ENCODE peak calls at places on chromosome 5, in ten cellular contexts. One of them, this sample, is unnamed. For H3K4me1, the result is how much of the 10 kb centered on the place peaks cover.

GRCh38 chr5:150451594-150451993 is 2.1 kb upstream of the RPS14 start:
- DNase-seq in A673: no peak
- DNase-seq in small intestine: no peak
- DNase-seq in stomach: no peak
- DNase-seq in mesendoderm: no peak
- DNase-seq in uterus: no peak
- DNase-seq in IMR-90: no peak
- DNase-seq in A549: no peak
- DNase-seq in effector memory CD4-positive, alpha-beta T cell: no peak
- DNase-seq in trophoblast cell: no peak
- DNase-seq in this sample: no peak

GRCh38 chr5:38678079-38678478 is 121.6 kb upstream of the LIFR start:
- DNase-seq in A673: no peak
- DNase-seq in small intestine: no peak
- DNase-seq in stomach: no peak
- DNase-seq in mesendoderm: no peak
- DNase-seq in uterus: no peak
- DNase-seq in IMR-90: no peak
- DNase-seq in A549: no peak
- DNase-seq in effector memory CD4-positive, alpha-beta T cell: no peak
- DNase-seq in trophoblast cell: no peak
- DNase-seq in this sample: no peak

GRCh38 chr5:80255425-80255751 is 460 bp downstream of the SERINC5 start:
- DNase-seq in A673: peak
- DNase-seq in small intestine: peak
- DNase-seq in stomach: peak
- DNase-seq in mesendoderm: peak
- DNase-seq in uterus: peak
- DNase-seq in IMR-90: peak
- DNase-seq in A549: peak
- DNase-seq in effector memory CD4-positive, alpha-beta T cell: no peak
- DNase-seq in trophoblast cell: peak
- DNase-seq in this sample: peak

GRCh38 chr5:181189363-181189961 is 15.5 kb downstream of the TRIM7 start:
- DNase-seq in A673: peak
- DNase-seq in small intestine: peak
- DNase-seq in stomach: no peak
- DNase-seq in mesendoderm: no peak
- DNase-seq in uterus: no peak
- DNase-seq in IMR-90: peak
- DNase-seq in A549: no peak
- DNase-seq in effector memory CD4-positive, alpha-beta T cell: peak
- DNase-seq in trophoblast cell: no peak
- DNase-seq in this sample: peak

GRCh38 chr5:80082731-80083114 is 47.6 kb downstream of the THBS4 start:
- DNase-seq in A673: peak
- DNase-seq in small intestine: peak
- DNase-seq in stomach: peak
- DNase-seq in mesendoderm: peak
- DNase-seq in uterus: peak
- DNase-seq in IMR-90: peak
- DNase-seq in A549: peak
- DNase-seq in effector memory CD4-positive, alpha-beta T cell: no peak
- DNase-seq in trophoblast cell: peak
- DNase-seq in this sample: peak

GRCh38 chr5:157157492-157157891 is 8.6 kb downstream of the GARIN3 start:
- DNase-seq in A673: no peak
- DNase-seq in small intestine: no peak
- DNase-seq in stomach: no peak
- DNase-seq in mesendoderm: no peak
- DNase-seq in uterus: no peak
- DNase-seq in IMR-90: no peak
- DNase-seq in A549: no peak
- DNase-seq in effector memory CD4-positive, alpha-beta T cell: no peak
- DNase-seq in trophoblast cell: no peak
- DNase-seq in this sample: no peak

GRCh38 chr5:148376198-148376597 is 7.6 kb upstream of the FBXO38 start:
- DNase-seq in A673: no peak
- DNase-seq in small intestine: no peak
- DNase-seq in stomach: no peak
- DNase-seq in mesendoderm: peak
- DNase-seq in uterus: no peak
- DNase-seq in IMR-90: no peak
- DNase-seq in A549: no peak
- DNase-seq in effector memory CD4-positive, alpha-beta T cell: no peak
- DNase-seq in trophoblast cell: no peak
- DNase-seq in this sample: no peak

GRCh38 chr5:107505763-107506534 is 164.8 kb downstream of the EFNA5 start:
- DNase-seq in A673: no peak
- DNase-seq in small intestine: peak
- DNase-seq in stomach: no peak
- DNase-seq in mesendoderm: no peak
- DNase-seq in uterus: no peak
- DNase-seq in IMR-90: no peak
- DNase-seq in A549: peak
- DNase-seq in effector memory CD4-positive, alpha-beta T cell: no peak
- DNase-seq in trophoblast cell: no peak
- DNase-seq in this sample: no peak

GRCh38 chr5:103512506-103512905 is 50.1 kb downstream of the NUDT12 start:
- DNase-seq in A673: no peak
- DNase-seq in small intestine: no peak
- DNase-seq in stomach: no peak
- DNase-seq in mesendoderm: no peak
- DNase-seq in uterus: no peak
- DNase-seq in IMR-90: no peak
- DNase-seq in A549: no peak
- DNase-seq in effector memory CD4-positive, alpha-beta T cell: no peak
- DNase-seq in trophoblast cell: no peak
- DNase-seq in this sample: no peak

DNA sequence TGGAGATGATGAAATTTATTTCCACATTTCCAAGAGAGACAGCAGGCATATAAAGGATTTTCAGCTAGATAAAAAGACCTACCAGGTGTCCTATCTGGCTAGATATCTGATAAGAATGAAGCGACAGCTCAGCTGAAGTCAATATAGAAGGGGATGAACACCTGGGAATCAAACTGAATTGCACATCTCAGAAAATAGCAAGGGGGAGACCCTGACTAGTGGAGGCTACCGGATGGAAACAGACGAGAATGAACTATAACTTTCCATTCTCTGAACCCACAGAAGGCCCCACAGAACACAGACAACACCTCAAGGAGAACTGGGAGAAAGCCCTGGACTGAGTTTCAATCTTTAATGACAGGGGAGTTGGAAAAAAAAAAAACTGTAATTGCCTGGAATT is 51.1 kb downstream of the CPLANE1 start:
- DNase-seq in A673: no peak
- DNase-seq in small intestine: no peak
- DNase-seq in stomach: no peak
- DNase-seq in mesendoderm: peak
- DNase-seq in uterus: no peak
- DNase-seq in IMR-90: no peak
- DNase-seq in A549: no peak
- DNase-seq in effector memory CD4-positive, alpha-beta T cell: no peak
- DNase-seq in trophoblast cell: no peak
- DNase-seq in this sample: no peak
- H3K4me3 ChIP-seq in A673: no peak
- H3K4me3 ChIP-seq in small intestine: no peak
- H3K4me3 ChIP-seq in stomach: no peak
- H3K4me3 ChIP-seq in mesendoderm: no peak
- H3K4me3 ChIP-seq in uterus: no peak
- H3K4me3 ChIP-seq in IMR-90: no peak
- H3K4me3 ChIP-seq in A549: no peak
- H3K4me3 ChIP-seq in effector memory CD4-positive, alpha-beta T cell: peak
- H3K4me3 ChIP-seq in trophoblast cell: no peak
- H3K4me3 ChIP-seq in this sample: no peak

DNA sequence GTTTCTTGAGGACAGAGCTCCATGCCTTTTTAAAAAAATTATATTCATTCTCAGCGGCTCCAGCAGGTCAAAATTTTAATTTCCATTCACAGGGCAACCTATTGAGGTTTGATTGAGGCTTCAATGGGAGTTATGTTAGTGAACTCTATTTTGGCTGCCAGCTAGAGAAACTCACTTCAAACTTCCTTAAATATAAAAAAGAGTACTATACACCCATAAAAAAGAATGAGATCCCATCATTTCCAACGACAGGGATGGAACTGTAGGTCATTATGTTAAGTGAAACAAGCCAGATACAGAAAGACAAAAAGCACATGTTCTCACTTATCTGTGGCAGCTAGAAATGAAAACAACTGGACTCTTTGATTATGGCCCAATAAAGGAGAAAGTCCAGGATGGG is 176.8 kb upstream of the IL12B start:
- DNase-seq in A673: no peak
- DNase-seq in small intestine: no peak
- DNase-seq in stomach: no peak
- DNase-seq in mesendoderm: no peak
- DNase-seq in uterus: no peak
- DNase-seq in IMR-90: no peak
- DNase-seq in A549: no peak
- DNase-seq in effector memory CD4-positive, alpha-beta T cell: no peak
- DNase-seq in trophoblast cell: no peak
- DNase-seq in this sample: no peak
- H3K27ac ChIP-seq in A673: no peak
- H3K27ac ChIP-seq in small intestine: no peak
- H3K27ac ChIP-seq in stomach: no peak
- H3K27ac ChIP-seq in mesendoderm: no peak
- H3K27ac ChIP-seq in uterus: no peak
- H3K27ac ChIP-seq in IMR-90: no peak
- H3K27ac ChIP-seq in A549: no peak
- H3K27ac ChIP-seq in effector memory CD4-positive, alpha-beta T cell: no peak
- H3K27ac ChIP-seq in trophoblast cell: no peak
- H3K27ac ChIP-seq in this sample: no peak

GRCh38 chr5:139636975-139637408 is 11.2 kb upstream of the CXXC5 start:
- DNase-seq in A673: no peak
- DNase-seq in small intestine: peak
- DNase-seq in stomach: no peak
- DNase-seq in mesendoderm: no peak
- DNase-seq in uterus: no peak
- DNase-seq in IMR-90: peak
- DNase-seq in A549: no peak
- DNase-seq in effector memory CD4-positive, alpha-beta T cell: no peak
- DNase-seq in trophoblast cell: no peak
- DNase-seq in this sample: no peak

GRCh38 chr5:139635606-139636206 is 12.4 kb upstream of the CXXC5 start:
- DNase-seq in A673: peak
- DNase-seq in small intestine: peak
- DNase-seq in stomach: peak
- DNase-seq in mesendoderm: peak
- DNase-seq in uterus: peak
- DNase-seq in IMR-90: peak
- DNase-seq in A549: peak
- DNase-seq in effector memory CD4-positive, alpha-beta T cell: no peak
- DNase-seq in trophoblast cell: no peak
- DNase-seq in this sample: peak

GRCh38 chr5:139635191-139635590 is 13.0 kb upstream of the CXXC5 start:
- DNase-seq in A673: no peak
- DNase-seq in small intestine: no peak
- DNase-seq in stomach: no peak
- DNase-seq in mesendoderm: no peak
- DNase-seq in uterus: no peak
- DNase-seq in IMR-90: no peak
- DNase-seq in A549: no peak
- DNase-seq in effector memory CD4-positive, alpha-beta T cell: no peak
- DNase-seq in trophoblast cell: no peak
- DNase-seq in this sample: no peak

GRCh38 chr5:139637438-139638089 is 10.6 kb upstream of the CXXC5 start:
- DNase-seq in A673: peak
- DNase-seq in small intestine: peak
- DNase-seq in stomach: peak
- DNase-seq in mesendoderm: peak
- DNase-seq in uterus: peak
- DNase-seq in IMR-90: peak
- DNase-seq in A549: no peak
- DNase-seq in effector memory CD4-positive, alpha-beta T cell: peak
- DNase-seq in trophoblast cell: no peak
- DNase-seq in this sample: peak

DNA sequence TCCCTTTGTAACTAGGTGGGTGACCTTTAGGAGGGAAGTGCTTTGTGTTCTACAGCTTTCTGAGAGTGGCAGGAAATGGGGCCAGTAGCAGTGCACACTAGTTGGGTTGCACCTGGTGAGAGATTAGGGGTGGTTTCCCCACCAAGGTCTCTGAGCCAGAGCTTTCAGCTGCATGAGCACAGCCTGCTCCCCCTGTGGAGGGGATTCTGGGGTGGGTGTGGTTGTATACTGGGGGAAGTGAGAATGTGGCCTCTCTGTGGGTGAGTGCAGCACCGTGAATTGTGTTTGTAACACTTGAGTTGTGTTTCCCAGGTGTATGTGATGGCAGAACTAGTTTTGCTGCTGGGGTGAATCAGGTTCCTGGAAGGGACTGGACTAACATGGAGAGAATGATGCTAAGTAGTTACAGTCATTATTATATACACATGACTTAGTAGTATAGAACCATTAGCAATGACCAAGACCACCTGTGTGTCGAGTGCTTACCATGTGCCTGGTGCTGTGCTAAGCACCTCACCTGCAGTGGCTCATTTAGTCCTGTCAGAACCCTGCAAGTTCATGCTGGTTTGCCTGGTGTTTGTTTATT is 11.8 kb upstream of the CXXC5 start:
- DNase-seq in A673: no peak
- DNase-seq in small intestine: peak
- DNase-seq in stomach: peak
- DNase-seq in mesendoderm: no peak
- DNase-seq in uterus: no peak
- DNase-seq in IMR-90: no peak
- DNase-seq in A549: no peak
- DNase-seq in effector memory CD4-positive, alpha-beta T cell: peak
- DNase-seq in trophoblast cell: no peak
- DNase-seq in this sample: peak
- H3K4me1 ChIP-seq in A673: under half
- H3K4me1 ChIP-seq in small intestine: under half
- H3K4me1 ChIP-seq in stomach: half or more
- H3K4me1 ChIP-seq in mesendoderm: under half
- H3K4me1 ChIP-seq in uterus: under half
- H3K4me1 ChIP-seq in IMR-90: under half
- H3K4me1 ChIP-seq in A549: half or more
- H3K4me1 ChIP-seq in effector memory CD4-positive, alpha-beta T cell: under half
- H3K4me1 ChIP-seq in trophoblast cell: under half
- H3K4me1 ChIP-seq in this sample: half or more

DNA sequence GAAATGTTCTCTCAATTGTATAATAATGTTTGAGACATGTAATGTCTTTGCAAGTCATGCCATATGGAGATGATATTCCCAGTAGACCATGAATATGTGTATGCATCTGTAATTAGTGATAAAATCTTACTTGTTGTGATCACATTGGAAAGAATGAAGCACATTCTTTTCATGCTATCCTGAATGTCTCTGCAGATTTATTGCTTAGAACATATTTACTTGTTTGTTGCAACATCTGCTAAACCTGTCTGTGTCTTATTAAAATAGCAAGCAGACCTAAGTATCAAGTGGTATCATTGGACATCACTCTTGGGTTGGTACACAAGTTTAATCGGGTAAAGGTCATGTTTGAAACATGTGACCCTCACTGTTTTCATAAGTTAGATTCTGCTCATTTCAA is 265.6 kb upstream of the CD180 start:
- DNase-seq in A673: no peak
- DNase-seq in small intestine: no peak
- DNase-seq in stomach: no peak
- DNase-seq in mesendoderm: no peak
- DNase-seq in uterus: no peak
- DNase-seq in IMR-90: no peak
- DNase-seq in A549: no peak
- DNase-seq in effector memory CD4-positive, alpha-beta T cell: no peak
- DNase-seq in trophoblast cell: no peak
- DNase-seq in this sample: no peak
- H3K4me3 ChIP-seq in A673: no peak
- H3K4me3 ChIP-seq in small intestine: no peak
- H3K4me3 ChIP-seq in stomach: no peak
- H3K4me3 ChIP-seq in mesendoderm: no peak
- H3K4me3 ChIP-seq in uterus: no peak
- H3K4me3 ChIP-seq in IMR-90: no peak
- H3K4me3 ChIP-seq in A549: no peak
- H3K4me3 ChIP-seq in effector memory CD4-positive, alpha-beta T cell: no peak
- H3K4me3 ChIP-seq in trophoblast cell: no peak
- H3K4me3 ChIP-seq in this sample: no peak